ENCODE peak calls at places on chromosome 9, in eight cellular contexts. L, S, X, U, O, P, N and I are unnamed samples.

GRCh38 chr9:117734523-117735314 is 30.5 kb downstream of the TLR4 start:
- DNase-seq in O (no peak), U (no peak), N (no peak), X (no peak), S (no peak), L (no peak), P (no peak), I (no peak)

GRCh38 chr9:85713897-85714296 is 27.9 kb downstream of the AGTPBP1 start:
- DNase-seq in N (no peak), U (no peak), P (no peak), O (no peak), X (no peak), S (no peak), L (no peak), I (no peak)

GRCh38 chr9:107639426-107639825 is 149.9 kb upstream of the KLF4 start:
- DNase-seq in N (no peak), P (no peak), X (no peak), S (no peak), L (no peak), O (no peak), U (no peak), I (no peak)

GRCh38 chr9:7802666-7803065 is 3.1 kb upstream of the DMAC1 start:
- DNase-seq in O (no peak), L (no peak), N (no peak), P (no peak), X (no peak), U (peak; percentile 29), S (no peak), I (no peak)

GRCh38 chr9:126696764-126697145 is 83.0 kb downstream of the LMX1B start:
- DNase-seq in U (no peak), L (no peak), O (no peak), S (no peak), X (peak; percentile 67), N (no peak), P (no peak), I (no peak)

GRCh38 chr9:99513441-99514112 is 291.5 kb downstream of the SEC61B start:
- DNase-seq in X (no peak), L (no peak), U (no peak), N (no peak), O (no peak), P (no peak), S (no peak), I (no peak)

GRCh38 chr9:68847765-68848164 is 142.7 kb downstream of the PIP5K1B start:
- DNase-seq in O (no peak), N (no peak), L (no peak), P (no peak), X (no peak), U (no peak), S (no peak), I (no peak)

GRCh38 chr9:136001231-136001630 is 40.1 kb upstream of the UBAC1 start:
- DNase-seq in L (no peak), P (no peak), X (no peak), N (peak; percentile 42), S (peak; percentile 38), U (no peak), O (no peak), I (no peak)

GRCh38 chr9:1939466-1939865 is 75.7 kb upstream of the SMARCA2 start:
- DNase-seq in O (no peak), P (no peak), S (no peak), X (no peak), L (no peak), U (no peak), N (no peak), I (no peak)

GRCh38 chr9:129737479-129738269 is 15.2 kb downstream of the PTGES start:
- DNase-seq in O (peak; percentile 85), L (peak; percentile 90), P (peak; percentile 86), S (peak; percentile 79), X (peak; percentile 94), U (peak; percentile 55), N (peak; percentile 45), I (peak; percentile 88)

GRCh38 chr9:127341152-127341551 is 55.8 kb upstream of the SLC2A8 start:
- DNase-seq in N (no peak), L (no peak), X (no peak), U (no peak), S (no peak), O (no peak), P (no peak), I (peak; percentile 16)

GRCh38 chr9:97786341-97786740 is 66.7 kb upstream of the FOXE1 start:
- DNase-seq in L (no peak), P (no peak), U (peak; percentile 55), N (no peak), S (peak; percentile 35), X (no peak), O (no peak), I (no peak)

GRCh38 chr9:75775173-75775572 is 115.3 kb upstream of the PCSK5 start:
- DNase-seq in L (no peak), O (no peak), U (no peak), N (no peak), S (no peak), P (no peak), X (no peak), I (no peak)

GRCh38 chr9:124222918-124223720 is 34.6 kb upstream of the NEK6 start:
- DNase-seq in U (peak; percentile 38), X (peak; percentile 93), N (peak; percentile 96), P (peak; percentile 76), L (peak; percentile 90), O (peak; percentile 58), S (no peak), I (peak; percentile 97)

GRCh38 chr9:33750839-33751339 is 44.5 kb upstream of the PRSS3 start:
- DNase-seq in P (no peak), S (no peak), N (no peak), L (no peak), X (no peak), O (no peak), U (no peak), I (no peak)

GRCh38 chr9:122218885-122219855 is 9.6 kb downstream of the LHX6 start:
- DNase-seq in S (no peak), P (no peak), L (no peak), O (no peak), X (no peak), N (no peak), U (peak; percentile 26), I (no peak)

GRCh38 chr9:89445135-89445797 is 52.6 kb downstream of the SEMA4D start:
- DNase-seq in O (no peak), P (no peak), N (no peak), S (no peak), L (no peak), U (no peak), X (peak; percentile 20), I (no peak)
- TF ChIP-seq POLR2A in O (no peak), P (no peak), N (no peak), S (no peak), L (no peak), U (no peak), X (no peak), I (no peak)

DNA sequence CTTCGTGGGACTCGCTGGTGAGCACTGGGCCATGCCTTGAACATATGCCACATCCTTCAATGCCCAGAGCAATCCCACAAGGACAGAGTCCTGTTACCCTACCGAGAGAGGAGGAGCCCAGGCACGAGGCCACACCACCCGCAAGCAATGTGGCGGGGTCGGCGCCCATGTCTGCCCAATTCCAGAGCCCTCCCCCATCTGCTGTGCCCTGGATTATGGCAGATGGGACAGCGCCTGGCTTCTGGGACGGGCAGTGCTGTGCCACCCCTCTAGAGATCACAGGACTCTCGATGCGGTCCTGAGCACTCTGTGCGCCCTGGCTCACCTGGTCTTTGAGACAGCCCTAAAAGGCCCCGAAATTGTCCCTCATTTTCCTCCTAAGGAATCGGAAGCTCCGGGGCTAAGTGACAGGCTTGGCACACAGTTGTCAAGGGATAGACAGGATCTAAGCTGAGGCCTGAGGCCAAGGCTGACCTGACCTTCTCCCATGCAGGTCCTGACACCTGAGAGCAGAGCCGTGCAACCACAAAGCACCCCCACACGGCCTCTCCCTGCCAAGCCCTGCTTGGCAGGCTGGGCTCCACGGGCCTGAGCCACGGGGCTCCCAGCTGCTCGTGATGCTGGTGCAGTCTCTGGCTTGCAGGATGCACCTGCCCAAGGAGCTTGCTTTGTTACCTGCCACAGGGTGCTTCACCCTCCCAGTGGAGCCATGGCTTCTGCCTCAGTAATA is 48.8 kb downstream of the PRRT1B start:
- DNase-seq in U (no peak), S (no peak), P (no peak), X (no peak), L (no peak), O (no peak), N (no peak), I (no peak)
- TF ChIP-seq POLR2A in U (no peak), S (no peak), P (no peak), X (no peak), L (no peak), O (no peak), N (no peak), I (no peak)

DNA sequence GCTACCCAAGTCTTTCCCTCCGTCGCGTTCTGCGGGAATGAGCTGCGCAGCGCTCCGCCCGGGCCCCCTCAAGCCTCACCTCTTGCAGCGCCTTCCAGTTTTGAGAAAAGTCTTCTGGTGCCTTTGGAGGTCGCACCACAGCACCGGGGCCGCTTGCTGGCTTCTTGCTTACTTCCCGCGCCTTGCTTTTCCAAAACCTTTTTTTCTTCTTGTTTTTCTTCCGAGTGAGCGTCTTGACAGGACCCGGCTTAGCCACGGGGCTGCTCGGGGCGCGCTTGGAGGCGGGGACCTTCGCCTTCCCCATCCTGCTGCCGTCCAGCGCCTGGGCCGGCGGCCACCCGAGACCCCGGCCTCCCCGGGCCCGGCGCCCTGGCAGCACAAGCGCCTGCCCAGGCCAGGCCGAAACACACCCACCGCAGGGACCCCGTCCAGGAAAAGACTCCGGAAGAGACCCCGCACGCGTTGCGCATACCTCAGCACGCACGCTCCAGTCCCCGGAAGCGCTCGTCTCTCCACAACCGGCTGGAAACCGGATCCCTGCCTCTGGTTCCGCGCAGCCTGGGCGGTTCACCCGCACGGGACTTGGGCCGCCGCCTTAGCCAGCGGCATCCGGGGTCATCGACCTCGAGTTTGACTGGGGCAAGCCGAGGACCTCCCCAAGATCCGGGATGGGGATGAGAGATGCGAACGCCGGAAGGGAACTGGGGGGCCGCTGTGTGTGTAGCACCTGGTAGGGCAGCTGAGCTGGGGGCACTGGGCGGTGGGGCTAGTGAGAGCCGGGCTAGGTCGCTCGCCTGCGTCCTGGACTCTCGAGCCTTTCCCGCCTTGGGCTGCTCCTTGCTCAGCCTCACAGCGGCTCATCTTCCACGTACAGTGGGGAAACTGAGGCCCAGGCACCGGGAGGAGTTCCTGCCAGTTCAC is at the start of gene REXO4:
- DNase-seq in N (peak; percentile 88), U (peak; percentile 85), S (peak; percentile 89), L (peak; percentile 90), P (peak; percentile 64), O (peak; percentile 78), X (peak; percentile 95), I (peak; percentile 83)
- TF ChIP-seq POLR2A in N (peak; percentile 84), U (peak; percentile 48), S (peak; percentile 40), L (peak; percentile 54), P (no peak), O (no peak), X (no peak), I (peak; percentile 66)

GRCh38 chr9:17236147-17236546 is 101.3 kb downstream of the CNTLN start:
- DNase-seq in S (no peak), N (no peak), U (no peak), L (no peak), P (no peak), X (no peak), O (no peak), I (no peak)
- TF ChIP-seq POLR2A in S (no peak), N (no peak), U (no peak), L (no peak), P (no peak), X (no peak), O (no peak), I (no peak)